ENCODE peak calls at places on chromosomes 2 and 18, in five cellular contexts. L is AG10803; V is activated CD8-positive, alpha-beta memory T cell treated with anti-CD3 and anti-CD28 coated beads for 4 hours; W is RKO; U is stimulated activated CD4-positive, alpha-beta T cell treated with anti-CD3 and anti-CD28 coated beads, Interleukin-15, amount 100 ng/mL, for 24 hours. F is an unnamed sample.

GRCh38 chr18:49059028-49059670 is 108.4 kb upstream of the SMAD7 start:
- DNase-seq in L (no peak), V (no peak), W (no peak), U (no peak), F (peak)

GRCh38 chr2:44494006-44494405 is 132.3 kb downstream of the CAMKMT start:
- DNase-seq in L (no peak), V (no peak), W (no peak), U (no peak), F (no peak)

GRCh38 chr2:69088471-69088870 is 75.5 kb downstream of the ANTXR1 start:
- DNase-seq in L (peak), V (no peak), W (no peak), U (no peak), F (no peak)

GRCh38 chr2:36536776-36537175 is 61.2 kb downstream of the FEZ2 start:
- DNase-seq in L (no peak), V (no peak), W (no peak), U (no peak), F (no peak)

GRCh38 chr2:41722668-41723369 is 325.0 kb upstream of the PKDCC start:
- DNase-seq in L (peak), V (no peak), W (no peak), U (no peak), F (no peak)

GRCh38 chr2:169478339-169478738 is 955 bp upstream of the BBS5 start:
- DNase-seq in L (peak), V (no peak), W (no peak), U (no peak), F (no peak)

GRCh38 chr2:217801115-217801531 is 201.7 kb downstream of the TNS1 start:
- DNase-seq in L (no peak), V (no peak), W (no peak), U (no peak), F (no peak)

GRCh38 chr2:57516740-57517340 is 529.8 kb upstream of the VRK2 start:
- DNase-seq in L (peak), V (no peak), W (peak), U (no peak), F (peak)